ENCODE peak calls at places on chromosomes 12 and 14, in seven cellular contexts. One of them, this sample, is unnamed.

GRCh38 chr12:95117178-95117599 is 43.8 kb upstream of the NR2C1 start:
- DNase-seq in H1: no peak
- DNase-seq in neural crest cell: peak; percentile 45
- DNase-seq in glutamatergic neuron: peak; percentile 21
- DNase-seq in lower leg skin: peak; percentile 71
- DNase-seq in MCF 10A: peak; percentile 86
- DNase-seq in foreskin keratinocyte: no peak
- DNase-seq in this sample: peak; percentile 48

GRCh38 chr14:59254911-59255545 is 66.6 kb downstream of the DAAM1 start:
- DNase-seq in H1: no peak
- DNase-seq in glutamatergic neuron: no peak
- DNase-seq in MCF 10A: peak; percentile 27
- DNase-seq in neural crest cell: no peak
- DNase-seq in foreskin keratinocyte: no peak
- DNase-seq in lower leg skin: peak; percentile 71
- DNase-seq in this sample: peak; percentile 15

GRCh38 chr12:22971771-22972191 is 346.8 kb downstream of the ETNK1 start:
- DNase-seq in lower leg skin: no peak
- DNase-seq in neural crest cell: no peak
- DNase-seq in glutamatergic neuron: no peak
- DNase-seq in MCF 10A: no peak
- DNase-seq in H1: no peak
- DNase-seq in foreskin keratinocyte: no peak
- DNase-seq in this sample: no peak

GRCh38 chr12:50661300-50662120 is 102.4 kb upstream of the ATF1 start:
- DNase-seq in glutamatergic neuron: no peak
- DNase-seq in neural crest cell: no peak
- DNase-seq in foreskin keratinocyte: no peak
- DNase-seq in MCF 10A: no peak
- DNase-seq in lower leg skin: no peak
- DNase-seq in H1: no peak
- DNase-seq in this sample: no peak

GRCh38 chr14:55721353-55721752 is 141.3 kb downstream of the KTN1 start:
- DNase-seq in lower leg skin: no peak
- DNase-seq in foreskin keratinocyte: peak; percentile 78
- DNase-seq in MCF 10A: peak; percentile 78
- DNase-seq in H1: no peak
- DNase-seq in neural crest cell: no peak
- DNase-seq in glutamatergic neuron: no peak
- DNase-seq in this sample: peak; percentile 76

GRCh38 chr14:63134801-63135200 is 69.4 kb upstream of the RHOJ start:
- DNase-seq in foreskin keratinocyte: no peak
- DNase-seq in neural crest cell: no peak
- DNase-seq in lower leg skin: no peak
- DNase-seq in glutamatergic neuron: no peak
- DNase-seq in MCF 10A: peak; percentile 40
- DNase-seq in H1: no peak
- DNase-seq in this sample: no peak

GRCh38 chr12:20150835-20151234 is 217.5 kb upstream of the PDE3A start:
- DNase-seq in H1: no peak
- DNase-seq in glutamatergic neuron: no peak
- DNase-seq in MCF 10A: no peak
- DNase-seq in foreskin keratinocyte: no peak
- DNase-seq in neural crest cell: no peak
- DNase-seq in lower leg skin: no peak
- DNase-seq in this sample: no peak

GRCh38 chr12:30926243-30927209 is at the start of gene TSPAN11:
- DNase-seq in glutamatergic neuron: peak; percentile 87
- DNase-seq in lower leg skin: no peak
- DNase-seq in neural crest cell: peak; percentile 59
- DNase-seq in H1: peak; percentile 27
- DNase-seq in MCF 10A: no peak
- DNase-seq in foreskin keratinocyte: no peak
- DNase-seq in this sample: no peak

GRCh38 chr14:87067061-87067460 is 925.9 kb downstream of the GALC start:
- DNase-seq in H1: no peak
- DNase-seq in glutamatergic neuron: no peak
- DNase-seq in lower leg skin: no peak
- DNase-seq in foreskin keratinocyte: no peak
- DNase-seq in MCF 10A: no peak
- DNase-seq in neural crest cell: no peak
- DNase-seq in this sample: no peak

GRCh38 chr12:111428081-111428727 is 22.5 kb downstream of the SH2B3 start:
- DNase-seq in glutamatergic neuron: no peak
- DNase-seq in foreskin keratinocyte: no peak
- DNase-seq in MCF 10A: no peak
- DNase-seq in H1: no peak
- DNase-seq in lower leg skin: no peak
- DNase-seq in neural crest cell: no peak
- DNase-seq in this sample: no peak

GRCh38 chr12:111429760-111430417 is 24.2 kb downstream of the SH2B3 start:
- DNase-seq in H1: no peak
- DNase-seq in MCF 10A: no peak
- DNase-seq in neural crest cell: no peak
- DNase-seq in foreskin keratinocyte: no peak
- DNase-seq in lower leg skin: no peak
- DNase-seq in glutamatergic neuron: no peak
- DNase-seq in this sample: no peak

GRCh38 chr12:111427417-111428074 is 21.8 kb downstream of the SH2B3 start:
- DNase-seq in glutamatergic neuron: no peak
- DNase-seq in foreskin keratinocyte: no peak
- DNase-seq in neural crest cell: no peak
- DNase-seq in lower leg skin: no peak
- DNase-seq in MCF 10A: no peak
- DNase-seq in H1: no peak
- DNase-seq in this sample: no peak

GRCh38 chr12:111430418-111431353 is 25.0 kb downstream of the SH2B3 start:
- DNase-seq in MCF 10A: no peak
- DNase-seq in lower leg skin: no peak
- DNase-seq in neural crest cell: no peak
- DNase-seq in foreskin keratinocyte: no peak
- DNase-seq in H1: no peak
- DNase-seq in glutamatergic neuron: no peak
- DNase-seq in this sample: no peak

DNA sequence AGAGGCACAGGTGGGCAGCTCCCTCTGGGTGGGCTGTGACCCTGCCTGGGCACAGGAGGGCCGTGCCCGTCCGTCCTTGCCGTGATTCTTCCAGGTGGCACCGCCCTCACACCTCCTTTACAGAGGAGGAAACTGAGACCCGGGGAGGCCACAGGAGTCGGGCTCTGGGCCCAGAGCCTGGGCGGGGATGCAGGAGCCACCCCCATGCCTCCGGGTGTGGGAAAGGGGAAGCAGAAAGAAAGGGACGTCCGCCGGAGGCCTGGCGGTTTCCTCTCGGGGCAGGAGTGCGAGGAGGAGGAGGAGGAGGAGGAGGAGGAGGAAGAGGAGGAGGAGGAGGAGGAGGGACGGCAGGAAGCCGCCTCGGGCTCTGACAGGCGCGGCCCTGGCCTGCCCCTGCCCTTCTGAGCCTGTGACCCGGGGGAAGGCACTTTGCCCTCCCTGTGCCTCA is 23.0 kb downstream of the SH2B3 start:
- DNase-seq in foreskin keratinocyte: no peak
- DNase-seq in MCF 10A: no peak
- DNase-seq in neural crest cell: no peak
- DNase-seq in glutamatergic neuron: no peak
- DNase-seq in H1: no peak
- DNase-seq in lower leg skin: no peak
- DNase-seq in this sample: no peak
- TF ChIP-seq CTCF in foreskin keratinocyte: no peak
- TF ChIP-seq CTCF in MCF 10A: no peak
- TF ChIP-seq CTCF in neural crest cell: no peak
- TF ChIP-seq CTCF in glutamatergic neuron: no peak
- TF ChIP-seq CTCF in H1: no peak
- TF ChIP-seq CTCF in lower leg skin: no peak
- TF ChIP-seq CTCF in this sample: no peak

DNA sequence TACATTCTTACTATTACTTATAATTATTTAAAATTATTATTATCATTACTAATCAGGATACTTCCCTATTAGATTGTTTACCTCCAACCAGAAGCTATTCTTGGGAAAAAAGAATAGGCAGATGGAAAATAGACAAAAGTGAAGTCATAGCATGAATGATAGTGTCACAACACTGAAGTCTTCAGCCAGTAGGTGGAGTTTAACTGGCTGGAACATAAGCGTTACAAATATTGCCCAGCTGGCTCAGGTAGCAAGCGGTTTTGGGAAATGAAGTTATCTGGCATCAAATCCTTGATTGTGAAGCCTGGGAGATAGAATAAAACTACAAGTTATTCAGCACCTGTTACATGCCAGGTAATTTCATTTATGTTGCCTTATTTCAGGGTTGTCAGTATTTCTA is 762.9 kb downstream of the C12orf50 start:
- DNase-seq in MCF 10A: no peak
- DNase-seq in foreskin keratinocyte: no peak
- DNase-seq in glutamatergic neuron: no peak
- DNase-seq in H1: no peak
- DNase-seq in neural crest cell: no peak
- DNase-seq in lower leg skin: no peak
- DNase-seq in this sample: no peak
- TF ChIP-seq CTCF in MCF 10A: no peak
- TF ChIP-seq CTCF in foreskin keratinocyte: peak; percentile 37
- TF ChIP-seq CTCF in glutamatergic neuron: no peak
- TF ChIP-seq CTCF in H1: peak; percentile 9
- TF ChIP-seq CTCF in neural crest cell: peak; percentile 30
- TF ChIP-seq CTCF in lower leg skin: no peak
- TF ChIP-seq CTCF in this sample: no peak

GRCh38 chr14:23301288-23301968 is 1.2 kb downstream of the PPP1R3E start:
- DNase-seq in lower leg skin: peak; percentile 96
- DNase-seq in glutamatergic neuron: peak; percentile 98
- DNase-seq in H1: peak; percentile 95
- DNase-seq in neural crest cell: peak; percentile 96
- DNase-seq in MCF 10A: peak; percentile 97
- DNase-seq in foreskin keratinocyte: peak; percentile 94
- DNase-seq in this sample: peak; percentile 97
- TF ChIP-seq CTCF in lower leg skin: no peak
- TF ChIP-seq CTCF in glutamatergic neuron: peak; percentile 67
- TF ChIP-seq CTCF in H1: peak; percentile 71
- TF ChIP-seq CTCF in neural crest cell: peak; percentile 78
- TF ChIP-seq CTCF in MCF 10A: peak; percentile 79
- TF ChIP-seq CTCF in foreskin keratinocyte: peak; percentile 98
- TF ChIP-seq CTCF in this sample: peak; percentile 60

GRCh38 chr14:65501328-65501727 is 88.8 kb downstream of the FUT8 start:
- DNase-seq in lower leg skin: no peak
- DNase-seq in neural crest cell: no peak
- DNase-seq in glutamatergic neuron: no peak
- DNase-seq in foreskin keratinocyte: no peak
- DNase-seq in H1: no peak
- DNase-seq in MCF 10A: no peak
- DNase-seq in this sample: no peak
- TF ChIP-seq CTCF in lower leg skin: no peak
- TF ChIP-seq CTCF in neural crest cell: no peak
- TF ChIP-seq CTCF in glutamatergic neuron: no peak
- TF ChIP-seq CTCF in foreskin keratinocyte: peak; percentile 22
- TF ChIP-seq CTCF in H1: no peak
- TF ChIP-seq CTCF in MCF 10A: no peak
- TF ChIP-seq CTCF in this sample: no peak

DNA sequence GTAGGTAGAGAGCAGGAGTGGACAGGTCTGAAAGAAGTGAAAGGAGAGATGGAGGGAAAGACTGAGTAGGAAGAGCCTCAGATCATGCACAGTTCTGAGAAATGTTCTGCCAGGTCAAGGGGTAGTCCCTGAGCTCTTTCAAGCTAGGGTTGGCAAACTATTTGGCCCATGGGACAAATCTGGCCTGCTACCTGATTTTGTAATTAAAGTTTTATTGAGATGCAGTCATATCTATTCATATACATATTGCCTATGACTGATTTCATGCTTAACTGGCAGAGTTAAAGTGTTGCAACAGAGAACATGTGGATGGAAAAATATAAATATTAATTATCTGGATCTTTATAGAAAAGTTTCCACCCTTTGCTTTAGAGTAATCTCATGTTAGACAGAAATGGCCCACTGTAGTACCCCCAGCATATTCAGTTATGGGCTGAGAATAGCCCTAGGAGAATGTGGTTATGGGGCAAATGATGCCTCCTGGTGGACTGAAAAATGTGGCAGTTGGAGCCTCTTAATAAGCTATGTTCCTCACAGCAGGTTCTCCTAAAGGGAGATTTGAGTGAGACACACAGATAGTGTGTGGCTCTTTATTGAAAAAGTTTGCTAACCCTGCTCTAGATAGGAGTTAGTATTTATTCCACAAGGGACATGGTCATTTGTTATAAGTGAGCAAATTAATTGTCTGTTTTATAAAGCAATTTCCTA is 476.9 kb downstream of the LRIG3 start:
- DNase-seq in glutamatergic neuron: peak; percentile 22
- DNase-seq in MCF 10A: peak; percentile 58
- DNase-seq in H1: no peak
- DNase-seq in foreskin keratinocyte: no peak
- DNase-seq in lower leg skin: no peak
- DNase-seq in neural crest cell: no peak
- DNase-seq in this sample: no peak
- TF ChIP-seq CTCF in glutamatergic neuron: peak; percentile 60
- TF ChIP-seq CTCF in MCF 10A: peak; percentile 51
- TF ChIP-seq CTCF in H1: peak; percentile 72
- TF ChIP-seq CTCF in foreskin keratinocyte: peak; percentile 75
- TF ChIP-seq CTCF in lower leg skin: no peak
- TF ChIP-seq CTCF in neural crest cell: peak; percentile 51
- TF ChIP-seq CTCF in this sample: peak; percentile 36

GRCh38 chr12:107984973-107985372 is 144.1 kb upstream of the WSCD2 start:
- DNase-seq in foreskin keratinocyte: no peak
- DNase-seq in MCF 10A: no peak
- DNase-seq in lower leg skin: no peak
- DNase-seq in H1: no peak
- DNase-seq in glutamatergic neuron: no peak
- DNase-seq in neural crest cell: no peak
- DNase-seq in this sample: no peak

GRCh38 chr12:107986183-107986582 is 142.9 kb upstream of the WSCD2 start:
- DNase-seq in H1: no peak
- DNase-seq in lower leg skin: no peak
- DNase-seq in foreskin keratinocyte: no peak
- DNase-seq in MCF 10A: no peak
- DNase-seq in glutamatergic neuron: no peak
- DNase-seq in neural crest cell: no peak
- DNase-seq in this sample: no peak

GRCh38 chr12:107992870-107993451 is 136.1 kb upstream of the WSCD2 start:
- DNase-seq in neural crest cell: peak; percentile 36
- DNase-seq in lower leg skin: no peak
- DNase-seq in MCF 10A: peak; percentile 55
- DNase-seq in H1: peak; percentile 36
- DNase-seq in foreskin keratinocyte: peak; percentile 4
- DNase-seq in glutamatergic neuron: peak; percentile 34
- DNase-seq in this sample: no peak

GRCh38 chr12:107992016-107992415 is 137.1 kb upstream of the WSCD2 start:
- DNase-seq in H1: no peak
- DNase-seq in MCF 10A: no peak
- DNase-seq in lower leg skin: no peak
- DNase-seq in glutamatergic neuron: no peak
- DNase-seq in foreskin keratinocyte: no peak
- DNase-seq in neural crest cell: no peak
- DNase-seq in this sample: no peak

GRCh38 chr12:107990325-107990724 is 138.8 kb upstream of the WSCD2 start:
- DNase-seq in MCF 10A: peak; percentile 51
- DNase-seq in neural crest cell: peak; percentile 20
- DNase-seq in glutamatergic neuron: peak; percentile 78
- DNase-seq in foreskin keratinocyte: no peak
- DNase-seq in lower leg skin: no peak
- DNase-seq in H1: no peak
- DNase-seq in this sample: no peak
- TF ChIP-seq CTCF in MCF 10A: peak; percentile 38
- TF ChIP-seq CTCF in neural crest cell: peak; percentile 70
- TF ChIP-seq CTCF in glutamatergic neuron: peak; percentile 59
- TF ChIP-seq CTCF in foreskin keratinocyte: peak; percentile 59
- TF ChIP-seq CTCF in lower leg skin: no peak
- TF ChIP-seq CTCF in H1: peak; percentile 72
- TF ChIP-seq CTCF in this sample: peak; percentile 8

GRCh38 chr12:42737364-42737763 is 147.8 kb upstream of the PRICKLE1 start:
- DNase-seq in glutamatergic neuron: no peak
- DNase-seq in foreskin keratinocyte: no peak
- DNase-seq in MCF 10A: no peak
- DNase-seq in H1: no peak
- DNase-seq in neural crest cell: no peak
- DNase-seq in lower leg skin: no peak
- DNase-seq in this sample: no peak
- TF ChIP-seq CTCF in glutamatergic neuron: no peak
- TF ChIP-seq CTCF in foreskin keratinocyte: no peak
- TF ChIP-seq CTCF in MCF 10A: no peak
- TF ChIP-seq CTCF in H1: no peak
- TF ChIP-seq CTCF in neural crest cell: no peak
- TF ChIP-seq CTCF in lower leg skin: no peak
- TF ChIP-seq CTCF in this sample: no peak

This sample was measured in AG09319.